ENCODE peak calls at places on chromosomes 11 and 22, in six cellular contexts. W is H1, Z is mesenchymal stem cell, A is H9, K is IMR-90, L is neuronal stem cell. S is an unnamed sample.

GRCh38 chr22:30824711-30825110 is 130.0 kb downstream of the OSBP2 start:
- DNase-seq in W (peak; percentile 26), Z (no peak), A (no peak), K (no peak), L (no peak), S (no peak)

GRCh38 chr11:12569499-12570040 is 104.7 kb upstream of the TEAD1 start:
- DNase-seq in W (no peak), Z (peak; percentile 28), A (no peak), K (peak; percentile 77), L (no peak), S (peak; percentile 61)

GRCh38 chr11:67271548-67272284 is 5.4 kb downstream of the GRK2 start:
- DNase-seq in W (no peak), Z (no peak), A (no peak), K (no peak), L (no peak), S (peak; percentile 81)

GRCh38 chr22:23684051-23684450 is 6.8 kb upstream of the RGL4 start:
- DNase-seq in W (no peak), Z (no peak), A (no peak), K (no peak), L (no peak), S (no peak)

GRCh38 chr11:126341760-126342161 is 13.7 kb upstream of the ST3GAL4 start:
- DNase-seq in W (no peak), Z (peak; percentile 86), A (no peak), K (peak; percentile 71), L (no peak), S (no peak)

GRCh38 chr11:11171854-11172253 is 181.2 kb downstream of the CSNK2A3 start:
- DNase-seq in W (no peak), Z (peak; percentile 68), A (no peak), K (no peak), L (no peak), S (no peak)

GRCh38 chr11:131491503-131491902 is 121.1 kb downstream of the NTM start:
- DNase-seq in W (no peak), Z (peak; percentile 5), A (no peak), K (peak; percentile 30), L (no peak), S (peak; percentile 60)

GRCh38 chr11:36191941-36192340 is 97.3 kb downstream of the COMMD9 start:
- DNase-seq in W (no peak), Z (no peak), A (no peak), K (no peak), L (no peak), S (peak; percentile 88)

GRCh38 chr22:37229805-37230672 is 14.0 kb downstream of the RAC2 start:
- DNase-seq in W (no peak), Z (peak; percentile 66), A (no peak), K (peak; percentile 51), L (no peak), S (peak; percentile 13)

GRCh38 chr11:129639300-129639699 is 176.3 kb upstream of the TMEM45B start:
- DNase-seq in W (no peak), Z (peak; percentile 97), A (no peak), K (peak; percentile 99), L (no peak), S (no peak)

GRCh38 chr11:97687106-97687505 is 1297.3 kb downstream of the JRKL start:
- DNase-seq in W (no peak), Z (no peak), A (no peak), K (no peak), L (no peak), S (no peak)

GRCh38 chr11:118606157-118606843 is 1.1 kb upstream of the PHLDB1 start:
- DNase-seq in W (no peak), Z (peak; percentile 40), A (no peak), K (no peak), L (no peak), S (no peak)

GRCh38 chr22:42639541-42640241 is 710 bp downstream of the ATP5MGL start:
- DNase-seq in W (no peak), Z (peak; percentile 54), A (no peak), K (no peak), L (no peak), S (no peak)

GRCh38 chr11:27921472-27921871 is 186.5 kb downstream of the KIF18A start:
- DNase-seq in W (no peak), Z (no peak), A (no peak), K (peak; percentile 13), L (no peak), S (no peak)

GRCh38 chr11:75188671-75189070 is 37.8 kb downstream of the SLCO2B1 start:
- DNase-seq in W (no peak), Z (no peak), A (no peak), K (no peak), L (no peak), S (peak; percentile 38)

GRCh38 chr11:80414766-80415165 is 973.9 kb upstream of the TENM4 start:
- DNase-seq in W (no peak), Z (no peak), A (no peak), K (no peak), L (no peak), S (no peak)

GRCh38 chr11:1857064-1857463 is 4.2 kb downstream of the LSP1 start:
- DNase-seq in W (no peak), Z (no peak), A (no peak), K (no peak), L (no peak), S (no peak)

GRCh38 chr22:36201630-36202312 is at the start of gene APOL4:
- DNase-seq in W (no peak), Z (no peak), A (no peak), K (no peak), L (no peak), S (no peak)

GRCh38 chr11:843818-844692 is 1.4 kb downstream of the TSPAN4 start:
- DNase-seq in W (peak; percentile 86), Z (peak; percentile 93), A (peak; percentile 96), K (peak; percentile 90), L (no peak), S (no peak)

GRCh38 chr11:65288706-65289536 is 25.7 kb upstream of the CDC42EP2 start:
- DNase-seq in W (no peak), Z (no peak), A (no peak), K (no peak), L (no peak), S (no peak)

GRCh38 chr22:32478994-32479393 is 4.4 kb downstream of the FBXO7 start:
- DNase-seq in W (no peak), Z (no peak), A (no peak), K (peak; percentile 28), L (no peak), S (peak; percentile 82)

GRCh38 chr11:107006076-107006833 is 12.0 kb downstream of the GUCY1A2 start:
- DNase-seq in W (no peak), Z (no peak), A (no peak), K (no peak), L (no peak), S (no peak)

GRCh38 chr11:128222245-128222959 is 365.0 kb downstream of the ETS1 start:
- DNase-seq in W (no peak), Z (peak; percentile 29), A (no peak), K (peak; percentile 33), L (no peak), S (no peak)

GRCh38 chr11:103420593-103420992 is 311.4 kb downstream of the DYNC2H1 start:
- DNase-seq in W (no peak), Z (peak; percentile 79), A (no peak), K (peak; percentile 81), L (no peak), S (no peak)

GRCh38 chr11:93653566-93653965 is 7.9 kb upstream of the CEP295 start:
- DNase-seq in W (no peak), Z (no peak), A (no peak), K (no peak), L (no peak), S (no peak)

GRCh38 chr11:105960252-105961245 is 61.5 kb downstream of the MSANTD4 start:
- DNase-seq in W (peak; percentile 72), Z (no peak), A (peak; percentile 91), K (no peak), L (no peak), S (peak; percentile 3)

GRCh38 chr11:30333405-30333804 is 10.5 kb downstream of the ARL14EP start:
- DNase-seq in W (no peak), Z (peak; percentile 14), A (no peak), K (no peak), L (no peak), S (no peak)

GRCh38 chr11:123144707-123145106 is 50.3 kb downstream of the CLMP start:
- DNase-seq in W (no peak), Z (no peak), A (no peak), K (no peak), L (no peak), S (peak; percentile 98)

GRCh38 chr11:76233936-76234703 is 27.8 kb upstream of the WNT11 start:
- DNase-seq in W (no peak), Z (peak; percentile 26), A (peak; percentile 50), K (no peak), L (no peak), S (peak; percentile 40)

GRCh38 chr11:86491048-86491447 is 116.4 kb downstream of the CCDC81 start:
- DNase-seq in W (no peak), Z (no peak), A (no peak), K (no peak), L (no peak), S (no peak)

GRCh38 chr11:86492370-86493030 is 117.8 kb downstream of the CCDC81 start:
- DNase-seq in W (no peak), Z (no peak), A (no peak), K (no peak), L (no peak), S (no peak)

GRCh38 chr11:86488553-86488952 is 113.9 kb downstream of the CCDC81 start:
- DNase-seq in W (no peak), Z (no peak), A (no peak), K (no peak), L (no peak), S (no peak)

GRCh38 chr11:86489442-86489841 is 114.8 kb downstream of the CCDC81 start:
- DNase-seq in W (no peak), Z (no peak), A (no peak), K (no peak), L (no peak), S (no peak)

GRCh38 chr11:86490582-86490981 is 115.9 kb downstream of the CCDC81 start:
- DNase-seq in W (no peak), Z (no peak), A (no peak), K (no peak), L (no peak), S (no peak)
- H4K91ac ChIP-seq in W (no peak overlapping the region), Z (no peak overlapping the region), A (no peak overlapping the region), K (no peak overlapping the region), L (no peak overlapping the region), S (no peak overlapping the region)

DNA sequence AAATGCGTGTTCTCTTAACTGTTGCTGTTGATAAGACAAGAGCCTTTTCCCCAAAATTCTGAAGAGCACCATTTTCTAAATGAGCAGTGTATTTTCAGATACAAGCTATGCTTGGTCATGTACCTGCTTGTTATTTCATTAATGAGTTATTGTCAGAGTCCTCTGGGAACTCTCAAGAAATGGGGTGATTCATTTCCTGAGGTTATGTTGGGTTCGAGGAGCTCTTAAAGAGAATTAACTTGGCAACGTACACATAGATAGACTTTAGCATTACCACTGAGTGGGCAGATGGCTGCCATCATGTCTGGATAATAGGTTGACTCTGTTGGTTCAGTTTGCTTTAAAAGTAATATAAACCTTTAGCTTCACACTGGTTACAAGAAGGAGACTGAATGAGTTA is 87.9 kb upstream of the SORL1-AS1 start:
- DNase-seq in W (no peak), Z (peak; percentile 1), A (no peak), K (no peak), L (no peak), S (no peak)
- H4K91ac ChIP-seq in W (no peak overlapping the region), Z (no peak overlapping the region), A (no peak overlapping the region), K (no peak overlapping the region), L (no peak overlapping the region), S (no peak overlapping the region)

GRCh38 chr11:94767292-94767690 is 865 bp upstream of the AMOTL1 start:
- DNase-seq in W (no peak), Z (no peak), A (no peak), K (no peak), L (no peak), S (no peak)
- H4K91ac ChIP-seq in W (no peak overlapping the region), Z (peak overlapping the region; percentile 96), A (no peak overlapping the region), K (peak overlapping the region; percentile 24), L (no peak overlapping the region), S (peak overlapping the region; percentile 100)

GRCh38 chr22:27502327-27502726 is 299.2 kb downstream of the MN1 start:
- DNase-seq in W (no peak), Z (no peak), A (no peak), K (no peak), L (no peak), S (no peak)
- H4K91ac ChIP-seq in W (no peak overlapping the region), Z (no peak overlapping the region), A (no peak overlapping the region), K (no peak overlapping the region), L (no peak overlapping the region), S (no peak overlapping the region)